ENCODE peak calls at places on chromosomes 4 and X, in six cellular contexts. Y is stimulated activated CD8-positive, alpha-beta memory T cell treated with anti-CD3 and anti-CD28 coated beads, Interleukin-12 subunit alpha, Interleukin-12 subunit beta, amount 100 ng/mL, for 4 hours; B is iris pigment epithelial cell; C is GM03348; F is ELR; V is erythroblast. M is an unnamed sample.

GRCh38 chrX:72016881-72017783 is 106.5 kb downstream of the NHSL2 start:
- DNase-seq in V (no peak), C (no peak), Y (no peak), B (no peak), F (no peak), M (no peak)

GRCh38 chr4:31324814-31325213 is 604.6 kb downstream of the PCDH7 start:
- DNase-seq in B (no peak), Y (no peak), F (no peak), V (no peak), C (no peak), M (no peak)

GRCh38 chrX:92247076-92247475 is 467.9 kb downstream of the PCDH11X start:
- DNase-seq in V (no peak), F (no peak), C (peak; percentile 0), Y (no peak), B (peak; percentile 32), M (no peak)

GRCh38 chr4:99845708-99846469 is 29.3 kb downstream of the DAPP1 start:
- DNase-seq in Y (no peak), C (no peak), B (no peak), V (no peak), F (no peak), M (no peak)

GRCh38 chr4:94406668-94407437 is 44.9 kb upstream of the PDLIM5 start:
- DNase-seq in C (peak; percentile 64), Y (peak; percentile 12), V (peak; percentile 80), F (peak; percentile 84), B (peak; percentile 88), M (no peak)

GRCh38 chr4:52015366-52015765 is 4.8 kb downstream of the LRRC66 start:
- DNase-seq in Y (no peak), B (peak; percentile 21), V (no peak), C (no peak), F (peak; percentile 15), M (no peak)

GRCh38 chrX:46381630-46382029 is 163.6 kb downstream of the ZNF674 start:
- DNase-seq in F (peak; percentile 46), C (no peak), V (peak; percentile 5), B (peak; percentile 31), Y (no peak), M (no peak)

GRCh38 chr4:51842167-51842553 is 793 bp upstream of the DCUN1D4 start:
- DNase-seq in B (peak; percentile 40), C (peak; percentile 39), F (peak; percentile 33), V (no peak), Y (no peak), M (peak; percentile 18)

GRCh38 chr4:13541720-13542576 is 2.4 kb downstream of the NKX3-2 start:
- DNase-seq in Y (no peak), B (no peak), V (peak; percentile 33), C (peak; percentile 18), F (no peak), M (peak; percentile 32)

GRCh38 chr4:134610956-134611355 is 409.4 kb upstream of the PABPC4L start:
- DNase-seq in F (no peak), C (no peak), B (no peak), V (no peak), Y (no peak), M (no peak)

M was measured in activated B cell treated with CpG ODN at 0.5 μM for 24 hours.